ENCODE peak calls at places on chromosomes 7 and 10, in nine cellular contexts. A is NCI-H446; H is ELR; Y is activated T-cell treated with anti-CD3 and anti-CD28 coated beads, Interleukin-2, amount 50 U/mL, for 72 hours; K is MV-4-11; T is posterior cingulate gyrus; R is coronary artery; U is EL; L is T-helper 2 cell. M is an unnamed sample.

GRCh38 chr7:66877577-66878300 is 43.3 kb upstream of the TMEM248 start:
- DNase-seq in U (peak), A (no peak), K (peak), T (no peak), Y (no peak), H (peak), R (no peak), L (peak), M (no peak)

GRCh38 chr7:1761097-1761496 is 91.0 kb downstream of the ELFN1 start:
- DNase-seq in K (no peak), Y (no peak), A (no peak), L (no peak), R (peak), T (peak), H (no peak), U (no peak), M (no peak)

GRCh38 chr7:80392229-80393169 is 119.4 kb downstream of the GNAT3 start:
- DNase-seq in L (peak), Y (no peak), A (peak), R (no peak), T (no peak), U (peak), K (no peak), H (peak), M (peak)

GRCh38 chr10:17599089-17599488 is 18.1 kb downstream of the HACD1 start:
- DNase-seq in K (peak), U (peak), L (peak), H (peak), Y (no peak), A (no peak), R (no peak), T (no peak), M (no peak)

GRCh38 chr7:35492451-35493175 is 202.3 kb downstream of the HERPUD2 start:
- DNase-seq in L (no peak), U (no peak), T (peak), H (no peak), R (no peak), A (no peak), Y (no peak), K (no peak), M (peak)

GRCh38 chr7:117083648-117084047 is 130.3 kb downstream of the ST7 start:
- DNase-seq in A (peak), K (no peak), U (no peak), L (no peak), R (no peak), Y (no peak), T (no peak), H (no peak), M (peak)

GRCh38 chr10:116536810-116537209 is 8.9 kb upstream of the PNLIP start:
- DNase-seq in H (no peak), K (no peak), L (no peak), R (no peak), Y (no peak), A (no peak), U (no peak), T (no peak), M (no peak)

GRCh38 chr10:29542723-29543122 is 92.0 kb downstream of the SVIL start:
- DNase-seq in U (no peak), A (peak), L (no peak), R (no peak), Y (no peak), T (no peak), H (no peak), K (no peak), M (no peak)